ENCODE peak calls at places on chromosome 21, in four cellular contexts. G is H9, L is neuronal stem cell, K is mesendoderm. Z is an unnamed sample.

GRCh38 chr21:45150630-45151265 is 76.4 kb downstream of the ADARB1 start:
- DNase-seq in K (no peak), L (no peak), G (no peak), Z (no peak)

GRCh38 chr21:46551636-46552241 is 53.1 kb downstream of the S100B start:
- DNase-seq in K (peak), L (no peak), G (peak), Z (no peak)

GRCh38 chr21:17461014-17461413 is 51.8 kb upstream of the CXADR start:
- DNase-seq in K (no peak), G (no peak), L (no peak), Z (peak)

GRCh38 chr21:41328660-41329300 is 12.2 kb downstream of the FAM3B start:
- DNase-seq in K (peak), L (no peak), G (no peak), Z (no peak)

GRCh38 chr21:32914424-32915070 is 111.2 kb upstream of the OLIG2 start:
- DNase-seq in K (no peak), G (no peak), L (no peak), Z (no peak)

GRCh38 chr21:31193761-31194160 is 150.3 kb downstream of the TIAM1 start:
- DNase-seq in L (no peak), K (no peak), G (peak), Z (no peak)

GRCh38 chr21:41888749-41889376 is 9.7 kb upstream of the PRDM15 start:
- DNase-seq in K (no peak), L (no peak), G (no peak), Z (no peak)

GRCh38 chr21:45452696-45453307 is 47.8 kb downstream of the COL18A1 start:
- DNase-seq in K (no peak), L (no peak), G (no peak), Z (no peak)

GRCh38 chr21:23613014-23613413 is 1994.3 kb downstream of the MRPL39 start:
- DNase-seq in K (no peak), G (no peak), L (no peak), Z (no peak)

GRCh38 chr21:37072239-37072987 is 458 bp downstream of the PIGP start:
- DNase-seq in G (no peak), L (no peak), K (no peak), Z (peak)

GRCh38 chr21:36010801-36011200 is 49.5 kb downstream of the SETD4 start:
- DNase-seq in G (no peak), L (no peak), K (no peak), Z (no peak)

GRCh38 chr21:36008505-36008904 is 51.8 kb downstream of the SETD4 start:
- DNase-seq in K (no peak), G (no peak), L (no peak), Z (no peak)

GRCh38 chr21:36005879-36006400 is 54.4 kb downstream of the SETD4 start:
- DNase-seq in K (no peak), G (no peak), L (no peak), Z (no peak)

GRCh38 chr21:36004441-36004840 is 55.9 kb downstream of the SETD4 start:
- DNase-seq in L (no peak), K (no peak), G (no peak), Z (no peak)

GRCh38 chr21:36005018-36005417 is 55.3 kb downstream of the SETD4 start:
- DNase-seq in L (no peak), G (no peak), K (no peak), Z (no peak)
- H2BK120ac ChIP-seq in L (no peak), G (no peak), K (no peak), Z (no peak)

DNA sequence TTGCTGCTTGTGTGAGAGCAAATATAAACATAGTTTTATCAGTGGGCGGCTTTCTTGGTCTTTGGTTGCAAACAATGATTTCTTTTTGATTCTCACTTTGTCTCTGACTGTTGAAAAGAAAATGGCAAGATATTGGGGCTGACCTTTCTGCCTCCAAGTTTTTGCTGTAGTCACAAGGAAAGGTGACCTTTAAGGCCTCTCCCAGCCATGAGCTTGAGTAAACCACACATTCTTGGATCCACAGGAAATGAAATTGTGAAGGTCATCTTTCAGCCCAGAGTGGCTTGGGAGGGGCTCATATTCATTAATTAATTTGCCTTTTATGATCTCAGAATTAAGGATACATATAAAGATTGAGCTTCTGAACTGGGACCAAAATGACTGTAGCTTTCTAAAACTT is 241.6 kb downstream of the BACH1 start:
- DNase-seq in K (no peak), G (no peak), L (no peak), Z (no peak)
- H2BK120ac ChIP-seq in K (no peak), G (no peak), L (no peak), Z (no peak)

GRCh38 chr21:14877581-14878228 is 187.1 kb downstream of the NRIP1 start:
- DNase-seq in K (no peak), G (no peak), L (no peak), Z (no peak)

GRCh38 chr21:14876464-14876863 is 188.3 kb downstream of the NRIP1 start:
- DNase-seq in L (no peak), G (no peak), K (no peak), Z (no peak)

GRCh38 chr21:14880922-14881321 is 183.9 kb downstream of the NRIP1 start:
- DNase-seq in G (no peak), L (no peak), K (peak), Z (peak)

GRCh38 chr21:14879458-14879857 is 185.3 kb downstream of the NRIP1 start:
- DNase-seq in K (no peak), G (no peak), L (no peak), Z (no peak)

DNA sequence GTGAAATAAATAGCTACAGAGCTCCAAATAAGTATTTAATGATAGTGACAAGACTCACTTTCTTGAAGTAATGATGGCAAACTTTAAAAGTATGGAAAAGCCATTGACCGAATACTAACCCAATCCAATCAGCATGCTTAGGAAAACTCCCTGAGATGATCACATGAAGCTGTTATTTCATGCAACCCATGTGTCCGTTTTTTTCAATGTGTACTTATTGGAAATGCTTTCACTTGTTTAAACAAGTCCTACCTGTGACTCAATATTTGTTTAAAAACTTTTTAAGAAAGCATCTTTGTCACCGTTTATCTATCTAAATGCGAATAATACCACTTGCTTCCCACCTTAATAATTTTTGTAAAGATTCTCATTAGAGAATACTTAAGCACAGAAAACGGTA is 185.8 kb downstream of the NRIP1 start:
- DNase-seq in L (no peak), K (no peak), G (no peak), Z (no peak)
- H2BK120ac ChIP-seq in L (no peak), K (no peak), G (no peak), Z (no peak)

GRCh38 chr21:36022704-36023103 is 37.6 kb downstream of the SETD4 start:
- DNase-seq in G (no peak), L (no peak), K (no peak), Z (peak)
- H2BK120ac ChIP-seq in G (no peak), L (no peak), K (no peak), Z (no peak)

DNA sequence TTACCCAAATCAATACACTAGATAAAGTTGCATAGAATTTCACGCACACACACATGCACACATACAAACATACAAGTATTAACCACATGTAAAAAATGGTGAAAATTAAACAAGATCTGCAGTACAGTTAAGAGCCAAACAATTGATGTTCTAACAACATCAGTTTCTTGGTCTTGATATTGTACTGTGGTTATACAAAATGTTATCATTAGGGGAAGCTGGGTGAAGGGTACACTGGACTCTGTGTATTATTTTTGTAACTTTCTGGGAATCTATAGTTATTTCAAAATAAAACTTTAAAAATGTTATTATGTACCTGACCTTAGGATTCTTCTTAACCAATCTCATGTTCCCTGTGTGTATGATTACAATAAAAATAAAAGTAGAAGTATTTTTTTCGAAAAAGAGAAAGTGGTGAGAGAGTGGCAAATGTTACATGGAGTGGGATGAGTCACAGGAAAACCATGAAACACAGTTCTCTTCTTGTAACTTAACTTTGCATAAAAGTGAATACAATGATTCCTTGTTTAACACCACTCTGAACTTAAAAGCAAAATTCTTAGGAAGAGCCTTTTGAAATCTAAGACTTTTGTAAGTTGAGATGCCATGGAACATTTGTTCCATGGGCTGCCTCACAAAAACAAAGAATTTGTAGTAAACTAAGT is 101.6 kb upstream of the RUNX1 start:
- DNase-seq in G (no peak), K (peak), L (no peak), Z (peak)
- H2BK120ac ChIP-seq in G (no peak), K (no peak), L (no peak), Z (no peak)

GRCh38 chr21:29034678-29035077 is 10.2 kb downstream of the USP16 start:
- DNase-seq in K (no peak), L (no peak), G (no peak), Z (no peak)
- H2BK120ac ChIP-seq in K (no peak), L (no peak), G (no peak), Z (no peak)

DNA sequence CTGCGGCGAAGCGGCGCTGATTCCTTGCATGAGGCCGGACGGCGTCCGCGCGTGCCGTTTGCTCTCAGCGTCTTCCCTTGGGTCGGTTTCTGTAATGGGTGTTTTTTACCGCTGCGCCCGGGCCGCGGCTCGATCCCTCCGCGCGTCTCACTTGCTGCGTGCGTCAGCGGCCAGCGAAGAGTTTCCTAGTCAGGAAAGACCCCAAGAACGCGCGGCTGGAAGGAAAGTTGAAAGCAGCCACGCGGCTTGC is 159.9 kb downstream of the RUNX1 start:
- DNase-seq in G (peak), K (peak), L (no peak), Z (peak)
- H2BK120ac ChIP-seq in G (no peak), K (no peak), L (no peak), Z (peak)

GRCh38 chr21:26169611-26170470 is 729 bp downstream of the APP start:
- DNase-seq in K (peak), G (peak), L (peak), Z (peak)
- H2BK120ac ChIP-seq in K (peak), G (peak), L (peak), Z (peak)

DNA sequence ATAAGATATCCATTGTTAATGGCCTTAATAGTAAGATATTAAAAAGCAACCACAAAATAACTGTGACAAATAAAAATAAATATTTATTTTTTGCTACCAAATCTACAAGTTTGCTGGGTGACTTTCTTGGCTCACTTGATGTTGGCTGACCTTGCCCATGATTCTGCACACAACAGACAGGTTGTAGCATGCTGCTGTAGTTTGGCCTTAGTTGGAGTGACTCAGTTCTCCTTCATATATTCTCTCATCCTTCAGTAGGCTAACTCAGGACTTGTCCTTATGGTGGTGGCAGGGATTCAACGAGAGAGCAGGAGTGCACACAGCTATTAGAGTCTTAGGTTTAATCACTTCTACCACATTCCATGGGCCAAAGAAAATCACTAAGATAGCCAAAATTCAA is 437.9 kb downstream of the MRPL39 start:
- DNase-seq in G (no peak), L (no peak), K (no peak), Z (no peak)
- H2BK120ac ChIP-seq in G (no peak), L (no peak), K (no peak), Z (no peak)

Z was measured in mesenchymal stem cell.